ENCODE peak calls at places on chromosomes 11 and 22, in six cellular contexts. Q, A, Y, I, D and V are unnamed samples.

GRCh38 chr11:68965901-68966868 is 14.6 kb downstream of the MRGPRD start:
- DNase-seq in Q (no peak), A (no peak), Y (no peak), I (no peak), D (no peak), V (no peak)

GRCh38 chr11:119352857-119353260 is 6.4 kb upstream of the MFRP start:
- DNase-seq in Q (peak), A (no peak), Y (no peak), I (peak), D (peak), V (no peak)

GRCh38 chr11:61769169-61769920 is 16.9 kb downstream of the MYRF start:
- DNase-seq in Q (no peak), A (peak), Y (no peak), I (peak), D (no peak), V (no peak)

GRCh38 chr11:72578541-72578940 is 95.7 kb downstream of the PDE2A start:
- DNase-seq in Q (no peak), A (no peak), Y (no peak), I (no peak), D (no peak), V (no peak)

GRCh38 chr11:84398017-84398626 is 1112.0 kb upstream of the CCDC90B start:
- DNase-seq in Q (no peak), A (no peak), Y (no peak), I (peak), D (peak), V (peak)

GRCh38 chr11:32334822-32335221 is 100.5 kb downstream of the WT1 start:
- DNase-seq in Q (peak), A (peak), Y (no peak), I (no peak), D (peak), V (no peak)

GRCh38 chr11:44601471-44602370 is 36.3 kb downstream of the CD82 start:
- DNase-seq in Q (no peak), A (no peak), Y (no peak), I (no peak), D (no peak), V (no peak)

GRCh38 chr11:26960265-26960664 is 33.6 kb upstream of the FIBIN start:
- DNase-seq in Q (no peak), A (no peak), Y (no peak), I (no peak), D (no peak), V (no peak)

GRCh38 chr11:58691675-58692074 is 40.1 kb downstream of the GLYAT start:
- DNase-seq in Q (no peak), A (no peak), Y (no peak), I (no peak), D (no peak), V (no peak)

GRCh38 chr11:72686639-72687215 is 12.5 kb upstream of the PDE2A start:
- DNase-seq in Q (no peak), A (no peak), Y (no peak), I (no peak), D (no peak), V (no peak)

DNA sequence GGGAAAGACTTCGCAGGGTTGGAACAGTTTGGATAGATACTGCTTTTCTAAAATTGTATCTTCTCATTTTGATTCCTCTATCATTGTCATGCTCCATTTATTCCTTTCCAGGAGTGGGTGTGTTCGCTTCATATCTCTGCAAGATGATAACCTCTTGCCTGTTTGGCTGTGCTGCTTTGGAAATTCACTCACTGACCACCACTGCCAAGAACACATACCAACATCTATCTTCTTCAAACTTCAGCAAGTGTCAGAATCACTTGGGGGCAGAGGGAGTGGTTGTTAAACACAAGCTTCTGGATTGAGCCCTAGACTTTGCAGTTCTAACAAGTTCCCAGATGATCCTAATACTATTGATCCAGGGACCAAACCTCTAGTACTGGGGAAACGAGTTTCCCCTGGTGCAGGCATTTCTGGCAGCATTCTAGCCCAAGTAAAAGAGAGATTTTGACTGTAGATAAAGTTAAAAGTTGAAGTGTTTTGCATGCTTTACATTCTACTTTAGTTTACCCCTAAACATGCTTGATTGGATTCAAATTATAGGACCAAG is 11.5 kb upstream of the DKK3 start:
- DNase-seq in Q (no peak), A (no peak), Y (no peak), I (no peak), D (no peak), V (no peak)
- H3K27ac ChIP-seq in Q (no peak), A (no peak), Y (no peak), I (no peak), D (no peak), V (no peak)

GRCh38 chr22:20964799-20965103 is 2.3 kb upstream of the AIFM3 start:
- DNase-seq in Q (no peak), A (no peak), Y (no peak), I (no peak), D (no peak), V (no peak)

GRCh38 chr22:20965104-20965887 is 1.8 kb upstream of the AIFM3 start:
- DNase-seq in Q (no peak), A (peak), Y (no peak), I (no peak), D (no peak), V (no peak)

GRCh38 chr22:20963201-20964052 is 3.6 kb upstream of the AIFM3 start:
- DNase-seq in Q (no peak), A (no peak), Y (no peak), I (no peak), D (no peak), V (no peak)

GRCh38 chr22:20962491-20962945 is 4.5 kb upstream of the AIFM3 start:
- DNase-seq in Q (no peak), A (no peak), Y (no peak), I (no peak), D (no peak), V (no peak)

GRCh38 chr22:20964090-20964798 is 2.8 kb upstream of the AIFM3 start:
- DNase-seq in Q (no peak), A (no peak), Y (no peak), I (no peak), D (no peak), V (no peak)
- H3K9ac ChIP-seq in Q (no peak), A (no peak), Y (peak), I (no peak), D (no peak), V (no peak)

DNA sequence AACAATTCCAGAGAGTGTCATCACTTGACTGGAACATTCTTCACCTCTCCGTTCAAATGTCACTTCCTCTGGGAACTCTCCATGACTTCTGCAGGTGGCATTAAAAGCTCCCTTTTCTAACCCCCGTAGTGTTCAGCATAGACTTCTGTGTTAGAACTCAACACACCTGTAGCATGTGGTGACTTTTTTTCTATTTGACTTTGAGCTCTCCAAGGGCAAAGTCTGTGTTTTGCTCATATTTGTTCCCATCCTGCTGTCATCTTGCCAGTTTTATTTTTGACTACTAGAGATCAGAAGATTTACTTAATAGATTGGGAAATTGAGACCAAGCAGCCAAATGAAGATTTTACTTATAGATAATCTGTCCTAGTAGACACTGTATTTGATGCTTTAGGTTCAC is 367.1 kb downstream of the INSC start:
- DNase-seq in Q (no peak), A (no peak), Y (no peak), I (no peak), D (no peak), V (no peak)
- H3K27ac ChIP-seq in Q (no peak), A (no peak), Y (no peak), I (no peak), D (no peak), V (no peak)

GRCh38 chr11:128291043-128291442 is 296.3 kb downstream of the ETS1 start:
- DNase-seq in Q (no peak), A (no peak), Y (no peak), I (no peak), D (no peak), V (no peak)

GRCh38 chr11:128289048-128289447 is 298.3 kb downstream of the ETS1 start:
- DNase-seq in Q (no peak), A (no peak), Y (no peak), I (no peak), D (no peak), V (no peak)

GRCh38 chr11:128291835-128292234 is 295.5 kb downstream of the ETS1 start:
- DNase-seq in Q (no peak), A (no peak), Y (no peak), I (no peak), D (peak), V (no peak)

GRCh38 chr11:128288368-128288767 is 299.0 kb downstream of the ETS1 start:
- DNase-seq in Q (no peak), A (no peak), Y (no peak), I (peak), D (peak), V (no peak)

DNA sequence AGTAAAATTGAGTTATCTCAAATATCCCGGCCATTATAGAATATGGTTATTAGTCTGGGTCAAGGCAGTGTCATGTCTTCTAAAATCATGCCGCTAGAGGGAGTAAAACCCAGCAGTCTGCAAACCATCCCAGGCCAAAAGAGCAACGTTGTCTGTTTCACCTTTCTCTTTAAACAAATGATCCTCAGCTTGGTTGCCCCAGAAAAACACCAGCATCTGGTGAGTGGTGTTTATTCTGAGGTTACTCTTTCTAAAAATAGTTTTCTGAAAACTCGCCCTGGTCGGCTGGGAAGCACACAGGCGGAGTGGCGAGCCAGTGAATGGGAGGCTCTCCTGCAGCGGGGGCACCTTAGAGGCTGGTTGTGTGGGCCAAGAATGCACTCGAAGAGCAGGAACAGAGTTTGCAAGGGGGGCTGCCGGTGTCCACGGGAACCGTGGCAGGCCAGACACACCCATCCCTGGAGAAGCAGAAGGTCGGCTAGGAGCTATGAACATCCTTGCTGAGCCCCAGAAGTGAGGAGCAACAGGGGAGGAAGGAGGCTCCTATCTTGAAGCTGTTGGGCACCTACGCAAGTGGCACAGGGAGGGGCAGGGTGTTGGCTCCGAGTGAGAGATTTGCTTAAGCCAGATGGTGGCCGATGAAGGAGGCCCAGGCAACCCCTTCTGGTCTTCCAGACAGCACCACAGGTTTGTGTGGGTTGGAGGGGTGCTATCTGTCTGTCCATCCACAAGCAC is 297.1 kb downstream of the ETS1 start:
- DNase-seq in Q (peak), A (peak), Y (peak), I (peak), D (peak), V (peak)
- H3K9ac ChIP-seq in Q (no peak), A (no peak), Y (no peak), I (peak), D (peak), V (peak)

GRCh38 chr11:131571571-131571970 is 201.2 kb downstream of the NTM start:
- DNase-seq in Q (no peak), A (no peak), Y (no peak), I (no peak), D (no peak), V (no peak)
- H3K27ac ChIP-seq in Q (no peak), A (no peak), Y (no peak), I (no peak), D (no peak), V (no peak)

GRCh38 chr11:83278351-83278750 is 7.8 kb downstream of the CCDC90B start:
- DNase-seq in Q (no peak), A (no peak), Y (no peak), I (no peak), D (no peak), V (no peak)
- H3K9ac ChIP-seq in Q (no peak), A (no peak), Y (no peak), I (no peak), D (no peak), V (no peak)

DNA sequence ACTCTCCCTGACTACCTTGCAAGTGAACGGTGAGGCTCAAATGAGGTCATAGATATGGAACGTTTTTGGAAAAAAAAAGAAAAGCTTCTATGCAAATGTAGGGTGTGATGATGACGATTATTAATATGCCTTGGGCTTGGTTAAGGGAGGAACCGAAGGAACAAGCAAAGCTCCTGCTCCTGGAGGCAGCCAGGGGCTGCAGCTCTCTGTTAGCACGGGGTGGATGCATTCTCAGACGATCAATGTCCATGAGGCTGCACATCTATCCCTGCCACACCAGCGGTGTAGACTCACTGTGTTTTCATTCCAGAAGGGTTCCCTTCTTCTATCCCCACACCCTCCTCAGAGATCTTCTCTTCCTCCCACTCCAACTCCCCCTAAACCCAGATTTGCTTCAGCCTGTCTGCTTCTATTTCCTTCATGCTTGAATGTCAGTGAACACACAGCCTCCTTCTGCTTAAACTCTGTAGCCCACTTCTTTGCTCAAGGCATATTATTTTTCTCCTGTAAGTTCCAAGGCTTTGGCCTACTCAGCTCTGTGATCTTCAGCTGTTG is 29.3 kb upstream of the SCN3B start:
- DNase-seq in Q (no peak), A (no peak), Y (no peak), I (no peak), D (no peak), V (no peak)
- H3K27ac ChIP-seq in Q (no peak), A (no peak), Y (no peak), I (no peak), D (no peak), V (no peak)